ENCODE peak calls at places on chromosomes 2 and 18, in four cellular contexts. One of them, this sample, is unnamed.

GRCh38 chr2:52959801-52960200 is 807.8 kb upstream of the CHAC2 start:
- DNase-seq in MV-4-11: no peak
- DNase-seq in sciatic nerve: no peak
- DNase-seq in NCI-H2081: no peak
- DNase-seq in this sample: no peak

GRCh38 chr2:85619617-85620016 is 3.6 kb downstream of the USP39 start:
- DNase-seq in MV-4-11: no peak
- DNase-seq in NCI-H2081: no peak
- DNase-seq in sciatic nerve: peak; percentile 15
- DNase-seq in this sample: no peak

GRCh38 chr2:227324671-227325055 is 388 bp upstream of the MFF start:
- DNase-seq in sciatic nerve: no peak
- DNase-seq in NCI-H2081: peak; percentile 33
- DNase-seq in MV-4-11: no peak
- DNase-seq in this sample: no peak

GRCh38 chr18:37122877-37123276 is 293.9 kb downstream of the KIAA1328 start:
- DNase-seq in sciatic nerve: no peak
- DNase-seq in NCI-H2081: no peak
- DNase-seq in MV-4-11: no peak
- DNase-seq in this sample: no peak

GRCh38 chr18:63131106-63131943 is 188.2 kb downstream of the BCL2 start:
- DNase-seq in MV-4-11: peak; percentile 52
- DNase-seq in sciatic nerve: peak; percentile 77
- DNase-seq in NCI-H2081: peak; percentile 9
- DNase-seq in this sample: peak; percentile 17

GRCh38 chr2:120477831-120478481 is 132.0 kb downstream of the INHBB start:
- DNase-seq in NCI-H2081: no peak
- DNase-seq in sciatic nerve: no peak
- DNase-seq in MV-4-11: no peak
- DNase-seq in this sample: no peak

GRCh38 chr18:11149441-11150270 is at the start of gene PIEZO2:
- DNase-seq in MV-4-11: peak; percentile 78
- DNase-seq in sciatic nerve: peak; percentile 80
- DNase-seq in NCI-H2081: no peak
- DNase-seq in this sample: peak; percentile 80

GRCh38 chr2:220071716-220072115 is 444.3 kb downstream of the SLC4A3 start:
- DNase-seq in MV-4-11: no peak
- DNase-seq in sciatic nerve: no peak
- DNase-seq in NCI-H2081: no peak
- DNase-seq in this sample: no peak

GRCh38 chr2:128404709-128405466 is 86.2 kb upstream of the HS6ST1 start:
- DNase-seq in MV-4-11: no peak
- DNase-seq in sciatic nerve: peak; percentile 41
- DNase-seq in NCI-H2081: no peak
- DNase-seq in this sample: no peak

GRCh38 chr18:80200171-80200931 is 47.0 kb downstream of the PARD6G start:
- DNase-seq in MV-4-11: peak; percentile 35
- DNase-seq in sciatic nerve: no peak
- DNase-seq in NCI-H2081: no peak
- DNase-seq in this sample: peak; percentile 57

GRCh38 chr2:45992021-45992745 is 305.0 kb upstream of the EPAS1 start:
- DNase-seq in NCI-H2081: peak; percentile 44
- DNase-seq in MV-4-11: no peak
- DNase-seq in sciatic nerve: no peak
- DNase-seq in this sample: peak; percentile 3

GRCh38 chr2:44038277-44038676 is 42.5 kb upstream of the LRPPRC start:
- DNase-seq in sciatic nerve: no peak
- DNase-seq in NCI-H2081: no peak
- DNase-seq in MV-4-11: no peak
- DNase-seq in this sample: no peak

GRCh38 chr18:54608008-54608642 is 17.1 kb downstream of the DYNAP start:
- DNase-seq in NCI-H2081: no peak
- DNase-seq in MV-4-11: peak; percentile 21
- DNase-seq in sciatic nerve: no peak
- DNase-seq in this sample: no peak

GRCh38 chr2:102703748-102704147 is 58.1 kb upstream of the TMEM182 start:
- DNase-seq in NCI-H2081: peak; percentile 48
- DNase-seq in MV-4-11: peak; percentile 3
- DNase-seq in sciatic nerve: no peak
- DNase-seq in this sample: no peak

GRCh38 chr18:21047116-21047515 is 64.5 kb downstream of the ROCK1 start:
- DNase-seq in sciatic nerve: no peak
- DNase-seq in MV-4-11: no peak
- DNase-seq in NCI-H2081: no peak
- DNase-seq in this sample: no peak

GRCh38 chr18:55466789-55467188 is 121.2 kb downstream of the TCF4 start:
- DNase-seq in NCI-H2081: no peak
- DNase-seq in sciatic nerve: no peak
- DNase-seq in MV-4-11: no peak
- DNase-seq in this sample: no peak

GRCh38 chr2:208136695-208137094 is 7.1 kb upstream of the CRYGC start:
- DNase-seq in NCI-H2081: no peak
- DNase-seq in MV-4-11: no peak
- DNase-seq in sciatic nerve: no peak
- DNase-seq in this sample: no peak

GRCh38 chr2:176157499-176158305 is 595 bp downstream of the HOXD3 start:
- DNase-seq in NCI-H2081: peak; percentile 88
- DNase-seq in MV-4-11: no peak
- DNase-seq in sciatic nerve: no peak
- DNase-seq in this sample: no peak

GRCh38 chr2:128411431-128411830 is 92.8 kb upstream of the HS6ST1 start:
- DNase-seq in MV-4-11: no peak
- DNase-seq in NCI-H2081: no peak
- DNase-seq in sciatic nerve: peak; percentile 52
- DNase-seq in this sample: no peak

GRCh38 chr2:159661286-159661685 is 44.9 kb upstream of the BAZ2B start:
- DNase-seq in MV-4-11: peak; percentile 47
- DNase-seq in sciatic nerve: no peak
- DNase-seq in NCI-H2081: no peak
- DNase-seq in this sample: no peak

GRCh38 chr2:152792973-152793372 is 74.6 kb downstream of the ARL6IP6 start:
- DNase-seq in MV-4-11: no peak
- DNase-seq in sciatic nerve: no peak
- DNase-seq in NCI-H2081: no peak
- DNase-seq in this sample: no peak

GRCh38 chr18:59087391-59087790 is 52.3 kb upstream of the SEC11C start:
- DNase-seq in MV-4-11: no peak
- DNase-seq in sciatic nerve: no peak
- DNase-seq in NCI-H2081: no peak
- DNase-seq in this sample: no peak

GRCh38 chr18:3089579-3089978 is 76.6 kb upstream of the LPIN2 start:
- DNase-seq in NCI-H2081: no peak
- DNase-seq in sciatic nerve: no peak
- DNase-seq in MV-4-11: peak; percentile 69
- DNase-seq in this sample: no peak

GRCh38 chr18:36630917-36631316 is 197.9 kb downstream of the TPGS2 start:
- DNase-seq in NCI-H2081: no peak
- DNase-seq in sciatic nerve: no peak
- DNase-seq in MV-4-11: no peak
- DNase-seq in this sample: no peak

GRCh38 chr2:33069894-33070651 is 123.3 kb downstream of the LTBP1 start:
- DNase-seq in MV-4-11: peak; percentile 88
- DNase-seq in sciatic nerve: no peak
- DNase-seq in NCI-H2081: no peak
- DNase-seq in this sample: no peak

GRCh38 chr2:211837706-211838105 is 700.9 kb downstream of the ERBB4 start:
- DNase-seq in MV-4-11: no peak
- DNase-seq in NCI-H2081: no peak
- DNase-seq in sciatic nerve: no peak
- DNase-seq in this sample: no peak

GRCh38 chr18:24398515-24398914 is 891 bp upstream of the OSBPL1A start:
- DNase-seq in sciatic nerve: no peak
- DNase-seq in NCI-H2081: no peak
- DNase-seq in MV-4-11: peak; percentile 28
- DNase-seq in this sample: no peak

GRCh38 chr2:98191880-98192279 is 104.9 kb downstream of the VWA3B start:
- DNase-seq in MV-4-11: no peak
- DNase-seq in NCI-H2081: no peak
- DNase-seq in sciatic nerve: no peak
- DNase-seq in this sample: no peak

GRCh38 chr2:17543131-17543660 is 2.7 kb downstream of the VSNL1 start:
- DNase-seq in sciatic nerve: no peak
- DNase-seq in NCI-H2081: no peak
- DNase-seq in MV-4-11: no peak
- DNase-seq in this sample: no peak

GRCh38 chr2:189679224-189679623 is 4.8 kb downstream of the ANKAR start:
- DNase-seq in sciatic nerve: no peak
- DNase-seq in MV-4-11: peak; percentile 51
- DNase-seq in NCI-H2081: no peak
- DNase-seq in this sample: no peak

GRCh38 chr2:218981390-218982311 is 3.3 kb downstream of the FEV start:
- DNase-seq in sciatic nerve: no peak
- DNase-seq in NCI-H2081: peak; percentile 37
- DNase-seq in MV-4-11: peak; percentile 70
- DNase-seq in this sample: no peak

GRCh38 chr2:227871375-227871788 is at the start of gene DAW1:
- DNase-seq in sciatic nerve: peak; percentile 71
- DNase-seq in NCI-H2081: peak; percentile 56
- DNase-seq in MV-4-11: no peak
- DNase-seq in this sample: no peak

GRCh38 chr18:79182047-79182713 is 113.0 kb downstream of the ATP9B start:
- DNase-seq in sciatic nerve: no peak
- DNase-seq in MV-4-11: no peak
- DNase-seq in NCI-H2081: no peak
- DNase-seq in this sample: no peak

GRCh38 chr2:234083572-234084348 is 33.3 kb downstream of the SPP2 start:
- DNase-seq in MV-4-11: no peak
- DNase-seq in NCI-H2081: no peak
- DNase-seq in sciatic nerve: no peak
- DNase-seq in this sample: no peak

GRCh38 chr2:238714038-238714528 is 133.8 kb upstream of the TWIST2 start:
- DNase-seq in sciatic nerve: no peak
- DNase-seq in NCI-H2081: no peak
- DNase-seq in MV-4-11: no peak
- DNase-seq in this sample: no peak

GRCh38 chr2:39385172-39385571 is 51.9 kb downstream of the MAP4K3 start:
- DNase-seq in sciatic nerve: no peak
- DNase-seq in MV-4-11: no peak
- DNase-seq in NCI-H2081: peak; percentile 52
- DNase-seq in this sample: no peak

GRCh38 chr2:132668986-132669853 is 785 bp downstream of the LYPD1 start:
- DNase-seq in NCI-H2081: peak; percentile 23
- DNase-seq in sciatic nerve: no peak
- DNase-seq in MV-4-11: no peak
- DNase-seq in this sample: no peak